ENCODE peak calls at places on chromosomes 4 and X, in five cellular contexts. P, Y, V, I and G are unnamed samples.

GRCh38 chrX:85244411-85245210 is 820 bp downstream of the ZNF711 start:
- DNase-seq in I (peak), Y (peak), P (peak), V (peak), G (peak)

GRCh38 chr4:166538491-166539005 is 665.5 kb downstream of the TLL1 start:
- DNase-seq in P (no peak), Y (no peak), I (no peak), V (no peak), G (no peak)

GRCh38 chr4:53064609-53065008 is 202.5 kb downstream of the RASL11B start:
- DNase-seq in Y (no peak), V (no peak), I (no peak), P (no peak), G (no peak)

GRCh38 chr4:118904935-118905334 is 16.3 kb downstream of the SYNPO2 start:
- DNase-seq in P (no peak), I (no peak), V (no peak), Y (no peak), G (no peak)

GRCh38 chr4:144179152-144179739 is 38.7 kb upstream of the GYPA start:
- DNase-seq in Y (no peak), P (no peak), I (no peak), V (no peak), G (no peak)

GRCh38 chr4:168688584-168688983 is 191.7 kb downstream of the PALLD start:
- DNase-seq in I (no peak), P (no peak), Y (no peak), V (no peak), G (no peak)

GRCh38 chrX:48578661-48579128 is 4.4 kb downstream of the RBM3 start:
- DNase-seq in Y (no peak), I (no peak), P (no peak), V (no peak), G (no peak)

GRCh38 chr4:153622778-153623240 is 61.3 kb upstream of the TLR2 start:
- DNase-seq in Y (no peak), I (no peak), V (no peak), P (no peak), G (no peak)

GRCh38 chrX:134237363-134237702 is 351 bp downstream of the CCDC160 start:
- DNase-seq in V (no peak), I (no peak), P (no peak), Y (no peak), G (no peak)

GRCh38 chr4:79467246-79467932 is 59.4 kb upstream of the GK2 start:
- DNase-seq in Y (no peak), V (no peak), P (no peak), I (no peak), G (no peak)

GRCh38 chr4:186644737-186645261 is 78.9 kb downstream of the FAT1 start:
- DNase-seq in Y (no peak), I (no peak), P (no peak), V (no peak), G (no peak)

GRCh38 chrX:108312011-108312410 is 126.2 kb downstream of the COL4A6 start:
- DNase-seq in V (no peak), P (no peak), I (no peak), Y (no peak), G (no peak)

GRCh38 chr4:110041742-110042141 is 129.1 kb downstream of the EGF start:
- DNase-seq in P (no peak), V (no peak), Y (no peak), I (no peak), G (no peak)

GRCh38 chr4:19913670-19914069 is 338.0 kb upstream of the SLIT2 start:
- DNase-seq in P (no peak), V (no peak), I (no peak), Y (no peak), G (no peak)

GRCh38 chr4:155377281-155377680 is 516 bp upstream of the MAP9 start:
- DNase-seq in Y (no peak), V (no peak), P (no peak), I (no peak), G (no peak)

GRCh38 chr4:57303012-57303751 is 193.0 kb upstream of the IGFBP7 start:
- DNase-seq in V (no peak), Y (no peak), I (no peak), P (no peak), G (no peak)

GRCh38 chr4:152628128-152628527 is 51.7 kb downstream of the TMEM154 start:
- DNase-seq in P (no peak), I (no peak), Y (no peak), V (no peak), G (no peak)

GRCh38 chr4:150033109-150033508 is 45.1 kb upstream of the DCLK2 start:
- DNase-seq in V (no peak), P (no peak), I (no peak), Y (no peak), G (no peak)

GRCh38 chr4:105197777-105198176 is 51.1 kb downstream of the TET2 start:
- DNase-seq in Y (no peak), V (no peak), I (no peak), P (no peak), G (no peak)

GRCh38 chr4:57854748-57855147 is 744.6 kb upstream of the IGFBP7 start:
- DNase-seq in Y (no peak), V (no peak), I (no peak), P (no peak), G (no peak)

GRCh38 chrX:68930576-68931317 is 101.9 kb downstream of the EFNB1 start:
- DNase-seq in Y (no peak), V (no peak), P (no peak), I (no peak), G (no peak)

GRCh38 chrX:121987163-121987562 is 939.8 kb downstream of the GLUD2 start:
- DNase-seq in P (no peak), V (no peak), I (no peak), Y (no peak), G (no peak)

GRCh38 chr4:14621731-14622459 is 380.4 kb upstream of the CPEB2 start:
- DNase-seq in V (no peak), I (no peak), P (no peak), Y (no peak), G (peak)